ENCODE peak calls at places on chromosomes 4 and X, in six cellular contexts. T is iris pigment epithelial cell; Z is endodermal cell; Q is stimulated activated CD4-positive, alpha-beta T cell treated with anti-CD3 and anti-CD28 coated beads, Interleukin-15, amount 100 ng/mL, for 48 hours; M is GM04504; N is GM23338. U is an unnamed sample.

GRCh38 chr4:8477676-8478075 is 37.1 kb downstream of the TRMT44 start:
- DNase-seq in T (no peak), Z (no peak), Q (no peak), M (no peak), N (no peak), U (no peak)

GRCh38 chrX:115413246-115413878 is 123.8 kb downstream of the LUZP4 start:
- DNase-seq in T (peak; percentile 65), Z (no peak), Q (no peak), M (no peak), N (no peak), U (no peak)

GRCh38 chrX:39477438-39478120 is 620.2 kb downstream of the BCOR start:
- DNase-seq in T (no peak), Z (peak; percentile 94), Q (no peak), M (no peak), N (peak; percentile 61), U (no peak)

GRCh38 chr4:26073886-26074560 is 160.0 kb downstream of the SMIM20 start:
- DNase-seq in T (no peak), Z (no peak), Q (peak; percentile 42), M (no peak), N (no peak), U (no peak)

GRCh38 chrX:153900806-153901752 is 3.4 kb upstream of the AVPR2 start:
- DNase-seq in T (peak; percentile 90), Z (peak; percentile 60), Q (peak; percentile 27), M (peak; percentile 66), N (peak; percentile 57), U (peak; percentile 55)

GRCh38 chrX:71627588-71628404 is 9.5 kb upstream of the CXCR3 start:
- DNase-seq in T (no peak), Z (no peak), Q (no peak), M (no peak), N (no peak), U (no peak)

GRCh38 chrX:16429391-16429790 is 220.6 kb upstream of the S100G start:
- DNase-seq in T (no peak), Z (no peak), Q (no peak), M (no peak), N (no peak), U (no peak)

GRCh38 chr4:89788243-89789072 is 48.5 kb downstream of the SNCA start:
- DNase-seq in T (peak; percentile 36), Z (no peak), Q (no peak), M (no peak), N (no peak), U (no peak)

GRCh38 chr4:68708566-68708965 is 38.1 kb upstream of the UGT2B15 start:
- DNase-seq in T (no peak), Z (no peak), Q (no peak), M (no peak), N (no peak), U (no peak)

GRCh38 chrX:80184854-80185253 is 170.3 kb downstream of the TBX22 start:
- DNase-seq in T (no peak), Z (no peak), Q (no peak), M (no peak), N (no peak), U (no peak)

GRCh38 chr4:165953181-165953580 is 80.1 kb downstream of the TLL1 start:
- DNase-seq in T (no peak), Z (no peak), Q (no peak), M (no peak), N (no peak), U (no peak)

GRCh38 chr4:71004281-71004851 is 10.9 kb downstream of the DCK start:
- DNase-seq in T (no peak), Z (peak; percentile 71), Q (no peak), M (no peak), N (peak; percentile 46), U (no peak)

GRCh38 chr4:155099231-155099630 is 109.2 kb upstream of the NPY2R start:
- DNase-seq in T (no peak), Z (peak; percentile 53), Q (no peak), M (no peak), N (peak; percentile 27), U (no peak)

GRCh38 chr4:113024373-113024772 is 25.1 kb upstream of the ANK2 start:
- DNase-seq in T (no peak), Z (no peak), Q (no peak), M (no peak), N (no peak), U (no peak)

GRCh38 chr4:113052379-113052951 is 3.0 kb downstream of the ANK2 start:
- DNase-seq in T (peak; percentile 52), Z (no peak), Q (no peak), M (no peak), N (no peak), U (peak; percentile 9)

GRCh38 chr4:122378711-122379110 is at the start of gene ADAD1:
- DNase-seq in T (no peak), Z (no peak), Q (no peak), M (no peak), N (no peak), U (no peak)

GRCh38 chr4:26891054-26891453 is 30.4 kb downstream of the STIM2 start:
- DNase-seq in T (no peak), Z (no peak), Q (no peak), M (no peak), N (no peak), U (no peak)

GRCh38 chrX:153948847-153949819 is 4.7 kb upstream of the RENBP start:
- DNase-seq in T (no peak), Z (no peak), Q (no peak), M (no peak), N (peak; percentile 25), U (no peak)

GRCh38 chr4:152735302-152735917 is 44.1 kb downstream of the TIGD4 start:
- DNase-seq in T (peak; percentile 27), Z (no peak), Q (no peak), M (no peak), N (peak; percentile 63), U (no peak)

GRCh38 chr4:144820706-144821105 is 174.8 kb downstream of the HHIP start:
- DNase-seq in T (peak; percentile 57), Z (no peak), Q (no peak), M (peak; percentile 17), N (no peak), U (no peak)

U was measured in AG04449.